ENCODE peak calls at places on chromosomes 16 and 17, in nine cellular contexts. X, A, V, Q, E, Y, L, Z and R are unnamed samples.

GRCh38 chr17:32525116-32525515 is 38.3 kb downstream of the CDK5R1 start:
- DNase-seq in X (no peak), A (peak; percentile 64), V (no peak), Q (no peak), E (no peak), Y (no peak), L (no peak), Z (peak; percentile 18), R (no peak)

GRCh38 chr16:85094812-85095211 is 17.5 kb downstream of the CIBAR2 start:
- DNase-seq in X (no peak), A (no peak), V (no peak), Q (no peak), E (no peak), Y (no peak), L (no peak), Z (no peak), R (no peak)

GRCh38 chr17:79944251-79944812 is 91.3 kb downstream of the TBC1D16 start:
- DNase-seq in X (no peak), A (no peak), V (peak; percentile 55), Q (no peak), E (no peak), Y (no peak), L (no peak), Z (no peak), R (no peak)

GRCh38 chr16:8505327-8505991 is 84.9 kb downstream of the TMEM114 start:
- DNase-seq in X (no peak), A (no peak), V (no peak), Q (no peak), E (no peak), Y (no peak), L (peak; percentile 19), Z (no peak), R (no peak)

GRCh38 chr17:44095647-44096496 is 25.3 kb downstream of the G6PC3 start:
- DNase-seq in X (no peak), A (peak; percentile 95), V (no peak), Q (peak; percentile 94), E (peak; percentile 77), Y (peak; percentile 86), L (peak; percentile 79), Z (peak; percentile 92), R (peak; percentile 85)

GRCh38 chr17:79023886-79024771 is at the start of gene C1QTNF1:
- DNase-seq in X (peak; percentile 18), A (no peak), V (peak; percentile 78), Q (peak; percentile 35), E (no peak), Y (no peak), L (peak; percentile 50), Z (peak; percentile 52), R (peak; percentile 86)

GRCh38 chr16:2675021-2675420 is 7.3 kb upstream of the KCTD5 start:
- DNase-seq in X (no peak), A (no peak), V (no peak), Q (no peak), E (no peak), Y (no peak), L (no peak), Z (no peak), R (peak; percentile 56)

GRCh38 chr16:85173981-85174751 is 61.9 kb upstream of the CIBAR2 start:
- DNase-seq in X (no peak), A (peak; percentile 68), V (no peak), Q (peak; percentile 57), E (no peak), Y (no peak), L (peak; percentile 77), Z (peak; percentile 75), R (peak; percentile 82)

GRCh38 chr17:80743181-80743771 is 198.6 kb downstream of the RPTOR start:
- DNase-seq in X (no peak), A (no peak), V (no peak), Q (no peak), E (no peak), Y (no peak), L (no peak), Z (no peak), R (no peak)

DNA sequence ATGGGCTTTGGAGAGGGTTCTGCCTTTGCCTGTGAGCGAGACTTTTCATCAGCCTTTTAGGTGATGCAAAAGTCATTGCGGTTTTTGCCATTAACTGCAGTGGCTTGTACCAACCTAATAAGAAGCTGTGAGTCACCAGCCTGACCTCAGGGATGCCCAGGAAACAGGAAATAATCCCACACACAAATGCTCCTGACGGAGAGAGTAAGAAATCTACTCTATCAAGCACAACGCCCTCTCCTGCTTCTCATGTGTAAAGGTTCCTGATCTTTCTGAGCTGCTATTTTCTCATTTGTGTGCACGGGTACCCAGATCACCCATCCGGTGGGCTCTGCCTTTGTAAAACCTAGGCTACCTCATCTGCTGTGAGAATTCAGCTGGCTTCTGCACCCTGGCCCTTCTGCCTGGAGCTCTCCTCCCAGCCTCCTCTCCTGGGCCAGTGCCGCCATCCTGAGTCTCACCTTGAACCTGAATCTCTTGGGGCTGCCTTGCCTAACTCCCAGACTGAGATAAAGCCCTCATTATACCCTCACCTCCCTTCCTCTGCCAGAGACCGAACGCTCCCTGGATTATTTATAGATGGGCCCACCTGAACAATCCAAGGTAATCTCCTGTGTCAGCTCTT is 299.7 kb downstream of the C16orf95 start:
- DNase-seq in X (no peak), A (peak; percentile 85), V (peak; percentile 33), Q (peak; percentile 84), E (peak; percentile 49), Y (no peak), L (peak; percentile 89), Z (peak; percentile 85), R (peak; percentile 22)
- TF ChIP-seq CTCF in X (no peak), A (peak; percentile 70), V (no peak), Q (peak; percentile 42), E (peak; percentile 31), Y (peak; percentile 21), L (no peak), Z (peak; percentile 6), R (no peak)

DNA sequence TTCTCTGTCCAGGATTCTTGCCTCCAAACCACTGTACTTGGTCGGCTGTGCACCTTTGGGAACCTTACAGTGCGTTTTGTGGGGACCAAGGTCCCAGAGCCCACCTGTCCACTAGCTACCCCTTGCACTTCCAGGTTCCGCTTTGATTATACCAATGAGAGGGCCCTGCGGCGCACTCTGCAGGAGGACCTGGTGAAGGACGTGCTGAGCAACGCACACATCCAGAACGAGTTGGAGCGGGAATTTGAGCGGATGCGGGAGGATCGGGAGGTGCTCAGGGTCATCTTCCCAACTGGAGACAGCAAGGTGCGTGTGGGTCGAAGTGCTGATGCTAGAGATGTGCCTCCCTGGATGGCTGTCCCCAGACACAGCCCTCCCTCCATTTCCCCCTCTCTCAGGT is 18.8 kb downstream of the POLR2A start:
- DNase-seq in X (no peak), A (no peak), V (no peak), Q (peak; percentile 37), E (no peak), Y (no peak), L (no peak), Z (no peak), R (peak; percentile 57)
- TF ChIP-seq CTCF in X (no peak), A (peak; percentile 53), V (no peak), Q (peak; percentile 31), E (no peak), Y (peak; percentile 45), L (peak; percentile 11), Z (peak; percentile 6), R (no peak)

GRCh38 chr17:9645858-9646555 is 690 bp downstream of the USP43 start:
- DNase-seq in X (no peak), A (no peak), V (peak; percentile 75), Q (peak; percentile 82), E (no peak), Y (peak; percentile 21), L (peak; percentile 50), Z (no peak), R (no peak)
- TF ChIP-seq CTCF in X (no peak), A (no peak), V (no peak), Q (peak; percentile 55), E (no peak), Y (no peak), L (peak; percentile 37), Z (no peak), R (no peak)

GRCh38 chr16:89491238-89491869 is 993 bp upstream of the ANKRD11 start:
- DNase-seq in X (no peak), A (no peak), V (no peak), Q (peak; percentile 46), E (no peak), Y (no peak), L (no peak), Z (peak; percentile 23), R (no peak)
- TF ChIP-seq CTCF in X (peak; percentile 24), A (peak; percentile 36), V (no peak), Q (no peak), E (no peak), Y (no peak), L (no peak), Z (no peak), R (no peak)

GRCh38 chr16:79360267-79360666 is 240.3 kb downstream of the MAF start:
- DNase-seq in X (no peak), A (no peak), V (no peak), Q (no peak), E (no peak), Y (no peak), L (peak; percentile 81), Z (no peak), R (no peak)

GRCh38 chr16:79358188-79358587 is 242.3 kb downstream of the MAF start:
- DNase-seq in X (no peak), A (no peak), V (no peak), Q (no peak), E (no peak), Y (no peak), L (no peak), Z (no peak), R (no peak)

GRCh38 chr16:79351927-79352326 is 248.6 kb downstream of the MAF start:
- DNase-seq in X (no peak), A (no peak), V (no peak), Q (no peak), E (no peak), Y (no peak), L (no peak), Z (no peak), R (no peak)

GRCh38 chr16:79359082-79359481 is 241.5 kb downstream of the MAF start:
- DNase-seq in X (no peak), A (no peak), V (no peak), Q (no peak), E (no peak), Y (no peak), L (no peak), Z (no peak), R (no peak)

DNA sequence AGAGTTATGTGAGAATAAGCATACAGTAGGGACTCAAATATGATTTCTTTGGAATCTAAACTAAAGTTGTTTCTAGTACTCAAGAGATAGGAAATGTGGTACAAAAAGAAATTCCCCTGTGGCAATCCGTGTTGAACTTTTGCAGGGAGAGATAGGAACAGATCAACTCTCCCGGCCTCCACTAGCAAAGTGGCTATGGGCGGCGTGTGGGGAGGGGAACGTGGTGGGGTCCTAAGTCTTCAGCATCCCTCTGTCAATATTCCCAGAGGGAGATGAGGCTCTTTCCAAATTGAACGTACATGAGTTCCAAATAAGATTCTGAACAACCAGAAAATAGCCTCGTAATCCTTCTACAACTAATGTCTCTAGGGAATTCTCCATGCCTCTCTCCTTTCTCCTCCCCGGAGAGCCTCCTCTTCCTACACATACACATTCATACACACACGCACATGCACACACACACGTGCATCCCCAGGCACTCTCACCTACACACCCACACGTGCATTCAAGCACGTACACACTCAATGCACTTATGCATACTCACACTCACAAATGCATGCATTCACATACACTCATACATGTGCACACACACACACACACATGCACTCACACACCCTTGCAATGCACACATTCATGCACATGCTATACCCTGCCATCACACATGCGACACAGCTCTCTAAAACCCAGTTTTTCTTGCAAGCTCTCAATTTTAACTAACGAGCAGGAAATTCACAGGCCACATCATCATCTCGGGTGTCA is 244.8 kb downstream of the MAF start:
- DNase-seq in X (no peak), A (no peak), V (no peak), Q (no peak), E (no peak), Y (no peak), L (no peak), Z (no peak), R (no peak)
- TF ChIP-seq CTCF in X (no peak), A (no peak), V (no peak), Q (no peak), E (no peak), Y (no peak), L (no peak), Z (no peak), R (no peak)